ENCODE peak calls at places on chromosome 4, in nine cellular contexts. Z, W, X, J, U, E, K, Q and N are unnamed samples.

GRCh38 chr4:31104033-31104432 is 383.9 kb downstream of the PCDH7 start:
- DNase-seq in Z (no peak), W (no peak), X (no peak), J (no peak), U (no peak), E (no peak), K (no peak), Q (no peak), N (no peak)

GRCh38 chr4:158025131-158025530 is 147.7 kb downstream of the GASK1B start:
- DNase-seq in Z (no peak), W (no peak), X (no peak), J (peak), U (no peak), E (no peak), K (no peak), Q (no peak), N (no peak)

GRCh38 chr4:54498661-54499111 is 159.1 kb upstream of the KIT start:
- DNase-seq in Z (no peak), W (no peak), X (no peak), J (peak), U (no peak), E (peak), K (no peak), Q (no peak), N (peak)

GRCh38 chr4:107122736-107123135 is 86.6 kb upstream of the DKK2 start:
- DNase-seq in Z (no peak), W (no peak), X (no peak), J (no peak), U (no peak), E (no peak), K (no peak), Q (no peak), N (no peak)

GRCh38 chr4:19657856-19658255 is 593.8 kb upstream of the SLIT2 start:
- DNase-seq in Z (no peak), W (no peak), X (no peak), J (no peak), U (no peak), E (peak), K (no peak), Q (no peak), N (no peak)

GRCh38 chr4:186781032-186781917 is 57.6 kb upstream of the FAT1 start:
- DNase-seq in Z (no peak), W (no peak), X (no peak), J (no peak), U (no peak), E (peak), K (no peak), Q (no peak), N (no peak)

GRCh38 chr4:116849620-116850019 is 235.8 kb downstream of the TRAM1L1 start:
- DNase-seq in Z (no peak), W (no peak), X (peak), J (peak), U (no peak), E (no peak), K (no peak), Q (no peak), N (no peak)

GRCh38 chr4:64146030-64146429 is 263.2 kb downstream of the TECRL start:
- DNase-seq in Z (no peak), W (no peak), X (no peak), J (no peak), U (no peak), E (no peak), K (no peak), Q (no peak), N (no peak)

GRCh38 chr4:10608501-10609219 is 75.9 kb downstream of the CLNK start:
- DNase-seq in Z (no peak), W (no peak), X (no peak), J (no peak), U (no peak), E (peak), K (no peak), Q (no peak), N (no peak)

GRCh38 chr4:56077676-56078075 is 128.9 kb downstream of the CEP135 start:
- DNase-seq in Z (no peak), W (no peak), X (peak), J (no peak), U (no peak), E (peak), K (no peak), Q (no peak), N (peak)

GRCh38 chr4:145583191-145583590 is 36.0 kb upstream of the MMAA start:
- DNase-seq in Z (no peak), W (no peak), X (no peak), J (no peak), U (no peak), E (no peak), K (no peak), Q (no peak), N (no peak)

GRCh38 chr4:85747871-85748491 is 273.0 kb downstream of the ARHGAP24 start:
- DNase-seq in Z (no peak), W (no peak), X (peak), J (peak), U (peak), E (peak), K (peak), Q (no peak), N (peak)

GRCh38 chr4:15568814-15569213 is 86.3 kb downstream of the FBXL5 start:
- DNase-seq in Z (no peak), W (no peak), X (no peak), J (no peak), U (no peak), E (no peak), K (no peak), Q (no peak), N (no peak)

GRCh38 chr4:29423836-29424721 is 1296.1 kb upstream of the PCDH7 start:
- DNase-seq in Z (no peak), W (no peak), X (no peak), J (peak), U (peak), E (peak), K (no peak), Q (no peak), N (peak)

GRCh38 chr4:33494150-33494549 is 2750.2 kb downstream of the ARAP2 start:
- DNase-seq in Z (no peak), W (no peak), X (peak), J (peak), U (no peak), E (peak), K (no peak), Q (no peak), N (peak)

GRCh38 chr4:77990904-77991358 is 66.2 kb upstream of the FRAS1 start:
- DNase-seq in Z (no peak), W (no peak), X (no peak), J (no peak), U (no peak), E (no peak), K (no peak), Q (no peak), N (no peak)

GRCh38 chr4:158211288-158211687 is 1.0 kb downstream of the TMEM144 start:
- DNase-seq in Z (no peak), W (no peak), X (no peak), J (peak), U (no peak), E (no peak), K (no peak), Q (no peak), N (no peak)

GRCh38 chr4:143399113-143399949 is 62.7 kb downstream of the GAB1 start:
- DNase-seq in Z (no peak), W (no peak), X (peak), J (peak), U (no peak), E (peak), K (no peak), Q (no peak), N (no peak)

GRCh38 chr4:88060431-88060830 is 53.0 kb downstream of the PKD2 start:
- DNase-seq in Z (no peak), W (no peak), X (no peak), J (no peak), U (peak), E (no peak), K (no peak), Q (no peak), N (no peak)

GRCh38 chr4:69860007-69860406 is at the start of gene SULT1E1:
- DNase-seq in Z (no peak), W (no peak), X (no peak), J (no peak), U (peak), E (peak), K (no peak), Q (no peak), N (peak)